ENCODE peak calls at places on chromosomes 4 and X, in four cellular contexts. O is hepatocyte, J is fibroblast of lung, A is A673. U is an unnamed sample.

GRCh38 chrX:16002185-16002584 is 121.2 kb upstream of the GRPR start:
- DNase-seq in J (peak; percentile 20), O (no peak), A (peak; percentile 5), U (peak; percentile 48)

GRCh38 chr4:87180767-87181166 is 39.7 kb downstream of the KLHL8 start:
- DNase-seq in A (no peak), O (no peak), J (no peak), U (no peak)

GRCh38 chr4:772118-772517 is 53.8 kb downstream of the CPLX1 start:
- DNase-seq in J (no peak), A (no peak), O (no peak), U (no peak)

GRCh38 chrX:113644426-113644825 is 803.8 kb upstream of the AMOT start:
- DNase-seq in O (no peak), A (no peak), J (peak; percentile 73), U (peak; percentile 31)

GRCh38 chr4:187183351-187183750 is 459.7 kb upstream of the FAT1 start:
- DNase-seq in O (no peak), A (no peak), J (peak; percentile 86), U (no peak)

GRCh38 chrX:55486736-55487135 is 2.9 kb downstream of the USP51 start:
- DNase-seq in O (no peak), A (no peak), J (peak; percentile 31), U (peak; percentile 54)

GRCh38 chr4:142435599-142436235 is 410.4 kb downstream of the INPP4B start:
- DNase-seq in O (peak; percentile 21), A (no peak), J (no peak), U (no peak)

GRCh38 chr4:47219586-47219985 is 188.2 kb downstream of the GABRB1 start:
- DNase-seq in J (no peak), A (no peak), O (no peak), U (no peak)

GRCh38 chr4:36676139-36677050 is 395.0 kb downstream of the DTHD1 start:
- DNase-seq in O (peak; percentile 18), J (peak; percentile 11), A (no peak), U (no peak)

GRCh38 chrX:10166731-10167149 is 10.0 kb downstream of the CLCN4 start:
- DNase-seq in J (no peak), A (no peak), O (no peak), U (no peak)

GRCh38 chrX:83022020-83022419 is 486.1 kb upstream of the POU3F4 start:
- DNase-seq in A (no peak), J (no peak), O (no peak), U (peak; percentile 63)

GRCh38 chr4:152102184-152103000 is 341.6 kb upstream of the GATB start:
- DNase-seq in J (peak; percentile 83), A (no peak), O (no peak), U (peak; percentile 86)

GRCh38 chrX:110871839-110872238 is 76.2 kb upstream of the CHRDL1 start:
- DNase-seq in O (no peak), A (no peak), J (no peak), U (no peak)

GRCh38 chrX:46582964-46583363 is 9.4 kb downstream of the CHST7 start:
- DNase-seq in J (peak; percentile 93), A (peak; percentile 42), O (no peak), U (no peak)

GRCh38 chrX:18172970-18173369 is 47.7 kb downstream of the BEND2 start:
- DNase-seq in J (no peak), A (no peak), O (no peak), U (no peak)

GRCh38 chrX:130111220-130111934 is 1.1 kb upstream of the ELF4 start:
- DNase-seq in O (no peak), J (no peak), A (no peak), U (no peak)

GRCh38 chr4:123853651-123854050 is 457.1 kb downstream of the SPRY1 start:
- DNase-seq in J (no peak), A (no peak), O (no peak), U (no peak)

GRCh38 chr4:168811793-168812651 is 198.0 kb downstream of the CBR4 start:
- DNase-seq in O (peak; percentile 41), A (peak; percentile 28), J (peak; percentile 88), U (no peak)

GRCh38 chr4:4625488-4625887 is 83.6 kb upstream of the STX18 start:
- DNase-seq in J (no peak), O (no peak), A (no peak), U (no peak)

GRCh38 chrX:97168646-97169045 is 284.9 kb downstream of the RPA4 start:
- DNase-seq in A (no peak), J (no peak), O (no peak), U (no peak)

DNA sequence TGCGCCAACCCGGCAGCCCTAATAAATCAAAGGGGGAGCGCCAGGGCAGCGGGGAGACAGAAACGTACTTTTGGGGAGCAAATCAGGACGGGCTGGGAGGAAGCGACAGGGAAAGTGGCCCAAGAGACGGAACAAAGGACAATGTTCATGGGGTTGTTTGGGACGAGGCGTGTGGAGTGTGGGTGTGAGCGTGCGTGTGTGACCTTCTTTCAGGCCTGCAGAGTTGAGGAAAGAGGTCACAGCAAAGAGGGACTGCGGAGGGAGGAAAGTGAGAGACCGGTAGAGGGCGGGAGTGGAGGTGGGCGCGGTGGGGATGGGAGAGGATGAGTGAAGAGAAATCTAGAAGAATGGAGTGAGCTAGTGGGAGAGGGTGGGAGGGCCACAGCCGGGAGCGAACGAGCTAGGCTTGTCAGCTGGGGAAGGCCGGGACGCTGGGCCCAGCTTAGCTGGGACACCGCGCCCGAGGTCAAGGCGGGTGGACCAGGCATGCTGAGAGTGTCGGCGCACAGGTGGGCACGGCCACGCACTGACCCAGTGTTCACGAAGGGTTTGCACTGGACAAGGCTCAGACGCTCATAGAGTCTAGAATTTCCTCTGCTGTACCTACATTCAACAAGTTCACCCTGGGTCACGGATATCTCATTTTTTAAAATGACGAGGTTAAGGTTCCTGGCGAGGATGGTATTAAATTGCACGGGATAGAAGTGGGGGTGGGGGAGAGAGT is 14.7 kb upstream of the PITX2 start:
- DNase-seq in O (peak; percentile 68), A (peak; percentile 34), J (no peak), U (no peak)
- TF ChIP-seq EZH2 in O (no peak), A (no peak), J (peak; percentile 67), U (no peak)

DNA sequence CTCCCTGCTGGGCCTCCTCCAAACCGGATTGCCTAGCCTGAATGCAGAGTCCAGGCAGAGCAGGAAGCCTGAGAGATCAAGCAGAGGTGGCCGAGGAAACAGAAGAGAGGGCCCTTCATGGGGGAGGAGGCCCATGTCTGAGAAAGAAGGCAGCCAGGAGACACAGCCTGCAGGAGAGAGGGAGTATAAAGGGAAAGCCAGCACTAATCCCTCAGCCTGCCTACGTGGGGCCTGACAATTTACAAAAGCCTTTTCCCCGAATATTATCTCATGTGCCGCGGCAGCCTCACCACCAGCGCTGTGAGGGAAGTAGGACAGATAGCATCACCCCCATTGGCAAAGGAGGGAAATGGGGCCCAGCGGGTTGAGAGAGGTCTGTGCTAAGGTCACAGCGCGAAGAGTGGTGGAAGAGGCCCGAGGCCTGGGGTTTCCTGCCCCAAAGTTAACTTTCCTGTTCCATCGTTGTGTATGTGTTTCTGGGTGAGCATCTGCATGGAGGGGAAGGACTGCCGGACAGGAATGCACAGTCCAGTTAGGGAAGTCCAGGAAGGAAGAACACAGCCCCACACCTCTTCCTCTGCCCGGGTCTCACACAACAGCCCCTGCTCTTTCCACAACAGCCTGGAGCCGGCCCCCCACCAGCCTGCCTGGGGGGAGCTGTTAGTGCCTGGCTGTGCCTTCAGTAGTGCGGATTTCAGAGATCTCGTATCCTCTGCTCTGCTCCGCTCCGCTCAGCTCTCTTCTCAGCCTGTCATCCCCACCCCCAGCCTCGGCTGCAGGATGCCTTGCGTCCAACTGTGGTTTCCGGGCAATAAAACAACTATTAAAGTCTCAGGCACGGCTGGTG is 50.9 kb upstream of the BCOR start:
- DNase-seq in A (peak; percentile 92), J (no peak), O (peak; percentile 35), U (peak; percentile 63)
- TF ChIP-seq EZH2 in A (no peak), J (no peak), O (no peak), U (no peak)

DNA sequence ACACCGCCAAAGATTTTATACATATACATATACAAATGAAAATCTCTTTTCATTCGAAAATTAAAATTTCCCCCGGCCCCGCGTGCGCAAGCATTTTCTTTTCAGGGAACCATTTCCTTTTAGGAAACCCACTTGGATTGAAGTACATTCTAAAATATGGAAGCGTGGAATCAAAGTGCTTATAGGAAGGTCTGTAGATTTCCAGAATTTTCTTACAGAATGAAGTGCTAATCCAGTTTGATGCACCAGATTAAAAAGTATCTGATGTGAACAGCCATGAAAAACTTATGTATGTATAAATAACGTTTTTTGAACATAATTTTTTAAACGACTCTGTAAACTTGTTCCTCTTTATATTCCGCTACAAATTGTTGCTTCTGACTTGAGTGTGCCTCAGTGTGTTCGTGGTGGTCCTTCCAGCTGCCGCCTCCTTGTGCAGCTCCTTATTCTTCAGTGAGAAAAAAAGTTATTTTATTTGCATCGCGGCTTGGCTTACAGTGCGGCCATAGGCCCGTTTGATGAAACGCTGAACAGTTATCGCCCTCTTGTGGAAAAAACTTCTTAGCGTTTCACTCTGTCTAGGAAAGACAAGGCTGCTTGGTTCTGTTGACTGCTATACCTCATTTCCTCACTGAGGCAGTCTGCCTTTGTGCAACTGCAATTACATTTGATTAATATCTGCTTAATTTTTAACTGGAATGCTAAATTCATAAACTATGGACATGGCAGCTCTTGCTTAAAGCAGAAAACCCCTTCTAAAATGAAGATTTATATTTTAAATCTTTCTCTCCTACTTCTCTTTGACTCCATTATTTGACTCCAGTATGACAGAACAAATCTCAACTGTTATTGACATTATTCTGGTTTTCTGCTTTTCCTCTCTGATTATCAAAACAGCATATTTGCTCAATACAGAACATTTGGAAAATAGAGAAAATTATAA is 4.7 kb upstream of the NKX6-1 start:
- DNase-seq in A (peak; percentile 70), O (peak; percentile 87), J (peak; percentile 63), U (peak; percentile 78)
- TF ChIP-seq EZH2 in A (no peak), O (peak; percentile 21), J (no peak), U (no peak)

DNA sequence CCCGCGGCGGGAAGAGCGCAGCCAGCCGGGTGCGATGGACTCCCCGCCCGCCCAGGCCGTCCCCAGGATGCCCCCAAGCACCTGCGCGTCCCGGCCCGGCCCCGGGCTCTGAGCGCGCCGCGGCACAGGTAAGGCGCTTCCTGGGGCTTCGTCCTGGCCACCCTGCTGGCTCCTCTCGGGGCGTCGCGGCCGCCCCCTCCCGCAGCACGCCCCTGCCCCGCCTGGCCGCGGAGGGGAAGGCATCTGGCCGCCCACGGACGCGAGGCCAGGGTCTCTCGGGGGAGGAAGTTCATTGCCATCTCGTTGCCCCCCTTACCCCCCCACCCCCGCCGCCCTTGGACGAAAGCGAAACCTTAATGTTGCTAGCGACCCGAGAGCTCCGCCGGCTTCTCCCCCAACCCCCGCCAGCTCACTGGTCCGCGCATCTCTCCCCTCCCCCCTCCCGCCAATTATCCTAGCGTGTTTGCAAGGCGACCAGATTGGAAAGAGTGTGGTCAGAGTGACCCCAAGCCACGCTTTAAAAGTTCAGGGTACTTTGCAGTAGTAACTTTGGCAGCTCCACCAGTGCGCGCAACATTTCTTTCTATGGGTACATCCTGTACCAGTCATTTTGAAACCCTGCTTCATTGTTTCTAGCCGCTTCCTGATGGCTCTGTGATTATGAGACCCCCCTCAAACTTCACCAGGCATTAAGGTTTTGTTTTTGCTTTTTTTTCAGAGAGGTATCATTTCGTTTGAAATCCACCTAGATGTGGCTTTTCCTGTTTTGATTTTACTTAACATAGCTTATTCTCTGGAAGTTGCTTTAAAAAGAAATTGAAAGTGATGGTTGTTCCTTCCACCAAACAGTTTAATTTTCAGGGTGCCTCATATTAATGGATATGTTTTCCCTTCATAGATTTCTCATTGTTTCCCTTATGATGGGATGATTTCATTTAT is 606 bp downstream of the TBC1D1 start:
- DNase-seq in J (peak; percentile 15), A (no peak), O (no peak), U (no peak)
- TF ChIP-seq EZH2 in J (no peak), A (no peak), O (no peak), U (no peak)

U was measured in PC-3.